ENCODE peak calls at places on chromosomes 12 and 14, in seven cellular contexts. W is RWPE1, H is Peyer's patch, X is PC-3, S is tibial nerve, Z is MM.1S, N is gastrocnemius medialis. J is an unnamed sample.

GRCh38 chr12:10661338-10661737 is 12.5 kb downstream of the STYK1 start:
- DNase-seq in W (no peak), H (peak), X (peak), S (no peak), Z (no peak), N (no peak), J (no peak)

GRCh38 chr12:68279227-68280054 is 26.0 kb upstream of the IL22 start:
- DNase-seq in W (no peak), H (no peak), X (no peak), S (no peak), Z (no peak), N (no peak), J (no peak)

GRCh38 chr14:57209561-57209960 is 59.1 kb downstream of the EXOC5 start:
- DNase-seq in W (no peak), H (no peak), X (peak), S (no peak), Z (no peak), N (no peak), J (no peak)

GRCh38 chr12:78684419-78684818 is 180.2 kb upstream of the SYT1 start:
- DNase-seq in W (no peak), H (no peak), X (no peak), S (no peak), Z (no peak), N (no peak), J (no peak)

GRCh38 chr12:26149963-26150362 is 25.1 kb upstream of the BHLHE41 start:
- DNase-seq in W (no peak), H (no peak), X (no peak), S (no peak), Z (no peak), N (no peak), J (no peak)

GRCh38 chr14:85273099-85273677 is 256.8 kb upstream of the FLRT2 start:
- DNase-seq in W (no peak), H (no peak), X (no peak), S (no peak), Z (no peak), N (no peak), J (no peak)

GRCh38 chr14:30283822-30284446 is 275.0 kb upstream of the G2E3 start:
- DNase-seq in W (peak), H (no peak), X (peak), S (no peak), Z (peak), N (no peak), J (no peak)

GRCh38 chr12:119486599-119487154 is 106.9 kb upstream of the TMEM233 start:
- DNase-seq in W (no peak), H (no peak), X (no peak), S (no peak), Z (no peak), N (no peak), J (no peak)

GRCh38 chr12:114949081-114949480 is 265.1 kb upstream of the TBX3 start:
- DNase-seq in W (no peak), H (no peak), X (no peak), S (no peak), Z (no peak), N (no peak), J (no peak)

GRCh38 chr12:112852127-112852526 is 54.6 kb upstream of the OAS1 start:
- DNase-seq in W (no peak), H (no peak), X (no peak), S (no peak), Z (no peak), N (no peak), J (no peak)

GRCh38 chr12:116933512-116934246 is 22.9 kb downstream of the FBXW8 start:
- DNase-seq in W (no peak), H (no peak), X (no peak), S (no peak), Z (no peak), N (no peak), J (no peak)

GRCh38 chr12:95859344-95859816 is 628 bp downstream of the SNRPF start:
- DNase-seq in W (peak), H (no peak), X (peak), S (no peak), Z (no peak), N (no peak), J (no peak)

GRCh38 chr14:68687746-68688145 is 105.1 kb downstream of the ZFP36L1 start:
- DNase-seq in W (peak), H (no peak), X (peak), S (no peak), Z (no peak), N (no peak), J (no peak)

GRCh38 chr12:52075409-52075724 is 4.1 kb upstream of the SMIM41 start:
- DNase-seq in W (no peak), H (no peak), X (peak), S (no peak), Z (no peak), N (no peak), J (no peak)

GRCh38 chr14:97177016-97177415 is 379.8 kb downstream of the VRK1 start:
- DNase-seq in W (peak), H (no peak), X (peak), S (no peak), Z (peak), N (no peak), J (no peak)

GRCh38 chr12:121139301-121139700 is 6.6 kb downstream of the P2RX7 start:
- DNase-seq in W (no peak), H (no peak), X (no peak), S (no peak), Z (no peak), N (no peak), J (no peak)

GRCh38 chr12:123077298-123078113 is 73.4 kb downstream of the PITPNM2 start:
- DNase-seq in W (no peak), H (no peak), X (no peak), S (no peak), Z (no peak), N (no peak), J (no peak)

GRCh38 chr14:72183631-72184030 is 251.4 kb downstream of the RGS6 start:
- DNase-seq in W (no peak), H (no peak), X (no peak), S (no peak), Z (no peak), N (no peak), J (no peak)

GRCh38 chr12:4719821-4720636 is at the start of gene GALNT8:
- DNase-seq in W (no peak), H (peak), X (peak), S (no peak), Z (no peak), N (no peak), J (no peak)

GRCh38 chr12:4723226-4723625 is 3.0 kb downstream of the GALNT8 start:
- DNase-seq in W (no peak), H (no peak), X (no peak), S (no peak), Z (no peak), N (no peak), J (no peak)

GRCh38 chr12:4714879-4715278 is 5.3 kb upstream of the GALNT8 start:
- DNase-seq in W (no peak), H (no peak), X (no peak), S (no peak), Z (no peak), N (no peak), J (no peak)

GRCh38 chr12:4720637-4720995 is 416 bp downstream of the GALNT8 start:
- DNase-seq in W (no peak), H (no peak), X (no peak), S (no peak), Z (no peak), N (no peak), J (no peak)

DNA sequence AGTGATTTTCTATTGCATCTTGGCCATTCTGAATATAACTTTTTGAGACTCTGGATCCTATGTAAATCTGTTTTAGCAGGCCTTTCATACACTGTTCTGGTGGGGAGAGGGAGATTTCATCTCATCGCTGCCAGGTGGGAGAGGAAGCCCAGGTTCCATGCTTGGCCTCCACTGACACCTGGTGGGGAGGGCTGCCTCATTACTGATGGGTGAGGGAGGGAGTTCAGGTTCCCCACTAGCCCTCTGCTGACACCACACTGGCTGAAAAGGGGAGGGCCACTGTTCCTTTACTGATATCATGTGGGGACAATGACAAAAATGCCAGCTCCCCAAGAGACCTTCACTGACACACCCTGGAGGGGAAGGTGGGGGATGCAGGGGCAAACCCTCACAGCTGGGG is 2.4 kb upstream of the GALNT8 start:
- DNase-seq in W (no peak), H (no peak), X (no peak), S (no peak), Z (no peak), N (no peak), J (no peak)
- TF ChIP-seq CTCF in W (no peak), H (no peak), X (no peak), S (no peak), Z (no peak), N (no peak), J (no peak)

GRCh38 chr14:33738029-33738428 is 212.8 kb downstream of the EGLN3 start:
- DNase-seq in W (no peak), H (no peak), X (no peak), S (no peak), Z (no peak), N (no peak), J (no peak)
- TF ChIP-seq CTCF in W (no peak), H (no peak), X (no peak), S (no peak), Z (no peak), N (no peak), J (no peak)

GRCh38 chr14:64823305-64823985 is 56.3 kb downstream of the SPTB start:
- DNase-seq in W (peak), H (peak), X (peak), S (peak), Z (peak), N (peak), J (peak)
- TF ChIP-seq CTCF in W (peak), H (peak), X (peak), S (peak), Z (peak), N (peak), J (no peak)

GRCh38 chr12:21613931-21614330 is 9.3 kb upstream of the GYS2 start:
- DNase-seq in W (no peak), H (no peak), X (peak), S (no peak), Z (no peak), N (no peak), J (no peak)
- TF ChIP-seq CTCF in W (peak), H (peak), X (peak), S (no peak), Z (no peak), N (no peak), J (no peak)

DNA sequence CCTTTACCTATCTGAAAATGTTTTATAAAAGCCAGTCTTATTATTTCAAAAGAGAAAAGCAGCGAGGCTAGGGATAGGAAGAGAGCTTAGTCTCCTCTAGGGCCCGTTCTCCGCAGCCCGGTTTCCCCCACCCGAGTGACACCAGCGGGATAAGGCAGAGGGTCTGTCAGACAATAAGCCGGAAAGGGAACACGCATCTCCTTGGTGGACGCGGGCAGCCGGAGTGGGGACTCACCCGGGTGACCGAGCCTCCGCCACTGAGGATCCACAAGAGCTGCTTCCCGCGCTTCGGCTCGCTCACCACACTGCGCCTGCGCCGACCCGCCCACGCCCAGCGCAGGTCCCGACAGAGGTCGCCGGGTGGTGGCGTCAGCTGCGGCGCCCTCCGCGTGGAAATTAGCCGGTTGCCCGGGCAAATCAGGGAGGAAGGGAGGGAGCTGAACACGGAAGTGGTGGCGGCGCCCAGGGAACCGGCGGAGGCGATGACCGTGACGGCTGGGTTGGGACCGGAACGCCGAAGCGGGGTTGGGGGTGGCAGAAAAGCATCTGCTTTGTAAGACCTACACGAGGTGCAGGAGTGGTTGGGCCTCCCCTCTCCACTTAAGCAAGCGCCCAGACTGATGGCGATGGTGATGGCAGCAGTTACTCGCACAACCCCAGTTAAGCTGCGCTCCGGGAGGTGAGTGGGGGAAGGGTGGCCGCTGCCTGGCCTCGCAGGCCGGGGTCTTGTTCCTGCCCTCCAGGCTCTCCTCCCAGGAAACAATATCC is at the start of the genes SOCS4 and WDHD1:
- DNase-seq in W (peak), H (peak), X (peak), S (peak), Z (peak), N (peak), J (peak)
- TF ChIP-seq CTCF in W (no peak), H (peak), X (peak), S (no peak), Z (no peak), N (no peak), J (no peak)

GRCh38 chr12:50186667-50187066 is 19.5 kb upstream of the CERS5 start:
- DNase-seq in W (no peak), H (no peak), X (no peak), S (no peak), Z (no peak), N (no peak), J (no peak)

GRCh38 chr12:50188280-50188781 is 21.2 kb upstream of the CERS5 start:
- DNase-seq in W (no peak), H (no peak), X (no peak), S (no peak), Z (no peak), N (peak), J (no peak)

GRCh38 chr12:50188875-50189575 is 21.9 kb upstream of the CERS5 start:
- DNase-seq in W (no peak), H (peak), X (no peak), S (no peak), Z (peak), N (no peak), J (no peak)

GRCh38 chr12:50185975-50186663 is 18.9 kb upstream of the CERS5 start:
- DNase-seq in W (peak), H (no peak), X (peak), S (no peak), Z (no peak), N (no peak), J (no peak)

DNA sequence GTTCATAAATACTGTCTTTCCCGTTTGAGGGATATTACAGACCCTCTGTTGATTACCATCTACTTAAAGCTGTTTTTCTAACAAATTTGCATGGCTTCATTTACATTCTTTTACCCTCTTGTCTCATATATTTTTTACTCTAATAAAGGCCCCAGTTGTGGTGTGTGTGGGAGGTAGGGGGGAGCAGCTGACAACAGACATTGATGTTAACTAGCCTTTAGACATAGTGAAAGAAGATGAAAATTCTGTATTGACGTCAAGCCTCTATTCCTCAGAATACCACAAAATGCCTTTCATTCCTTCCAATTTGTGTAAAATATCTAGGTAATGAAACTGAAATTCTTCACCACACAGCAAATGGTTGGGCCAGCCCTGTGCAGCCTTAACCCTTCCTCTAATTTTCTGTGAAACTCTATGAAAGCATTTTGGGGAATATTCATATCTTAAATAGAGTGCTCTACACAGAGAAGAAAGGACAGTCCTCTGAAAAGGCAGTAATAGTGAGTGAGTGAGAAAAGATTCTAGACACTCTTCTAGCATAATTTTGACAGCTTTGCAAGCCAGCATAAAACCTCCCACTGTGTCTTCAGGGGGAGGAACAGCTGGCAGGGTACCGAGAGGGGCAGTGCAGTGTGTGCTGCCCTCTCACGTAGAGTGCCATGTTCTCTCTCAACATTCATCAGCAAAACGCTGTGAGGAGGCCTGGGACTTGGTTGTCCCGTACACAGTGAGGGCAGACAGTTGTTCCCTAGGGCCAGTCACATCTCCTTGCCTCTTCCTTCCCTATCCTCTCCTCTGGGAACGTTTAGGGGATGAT is 20.1 kb upstream of the CERS5 start:
- DNase-seq in W (no peak), H (no peak), X (no peak), S (no peak), Z (peak), N (no peak), J (no peak)
- TF ChIP-seq CTCF in W (no peak), H (no peak), X (no peak), S (no peak), Z (no peak), N (no peak), J (no peak)

DNA sequence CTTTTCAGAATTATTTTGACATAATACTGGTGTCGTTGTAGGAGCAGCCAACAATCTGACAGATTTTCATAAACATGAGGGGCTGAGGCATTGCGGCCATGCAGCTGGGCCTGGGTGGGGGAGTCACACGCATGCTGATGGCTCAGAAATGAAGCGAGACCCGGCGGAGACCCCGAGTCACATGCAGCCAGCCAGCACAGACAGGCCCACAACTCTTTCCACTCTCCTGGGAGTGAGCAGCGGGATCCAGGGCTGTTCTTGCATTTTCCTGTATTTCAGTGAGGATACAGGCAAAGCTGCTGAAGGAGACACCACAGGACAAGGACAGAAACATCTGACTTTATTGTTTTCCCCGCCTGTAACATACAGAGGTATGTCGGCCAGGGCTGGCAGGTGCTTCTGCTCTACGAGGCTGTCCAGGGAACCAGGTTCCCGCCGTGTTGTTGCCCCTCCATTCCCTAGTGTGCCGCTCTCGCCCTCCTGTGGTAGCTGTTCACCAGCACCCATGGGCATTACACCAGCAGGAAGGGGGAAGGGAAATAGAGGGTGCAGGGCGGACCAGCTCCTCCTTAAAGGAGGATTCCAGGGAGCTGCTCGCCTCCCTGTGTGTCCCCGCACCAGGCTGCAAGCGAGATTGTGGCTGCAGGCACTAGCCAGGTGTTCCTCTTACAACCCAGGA is 30.5 kb downstream of the FZD10 start:
- DNase-seq in W (no peak), H (no peak), X (no peak), S (no peak), Z (no peak), N (no peak), J (no peak)
- TF ChIP-seq CTCF in W (no peak), H (no peak), X (no peak), S (no peak), Z (no peak), N (no peak), J (no peak)

DNA sequence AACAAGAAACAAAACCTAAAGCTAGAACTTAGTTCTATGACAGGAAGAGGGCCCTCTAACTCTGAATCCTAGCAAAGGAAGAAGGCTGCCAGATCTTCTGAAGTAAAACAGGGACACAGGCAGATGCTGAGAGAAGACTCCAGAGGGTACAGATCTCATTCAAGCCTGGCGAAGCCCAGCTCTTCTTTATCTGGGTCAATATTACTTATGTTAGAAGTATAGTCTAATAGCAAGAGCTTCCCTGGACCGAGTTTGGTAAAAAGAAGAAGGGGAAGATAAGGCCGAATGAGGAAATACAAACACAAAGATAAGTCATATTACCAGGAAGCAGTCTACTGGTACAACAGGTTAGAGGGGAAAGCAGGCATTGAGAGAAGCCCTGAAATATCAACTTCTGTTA is 79.9 kb upstream of the CCDC91 start:
- DNase-seq in W (no peak), H (no peak), X (peak), S (no peak), Z (no peak), N (no peak), J (no peak)
- TF ChIP-seq CTCF in W (no peak), H (no peak), X (peak), S (no peak), Z (no peak), N (no peak), J (no peak)

J was measured in omental fat pad.